ENCODE peak calls at places on chromosome 22, in four cellular contexts. K is right lobe of liver, M is A549, P is GM23248. Z is an unnamed sample.

GRCh38 chr22:24951942-24952836 is at the start of gene KIAA1671:
- DNase-seq in K (peak; percentile 97), M (peak; percentile 71), P (peak; percentile 85), Z (peak; percentile 80)

GRCh38 chr22:44455151-44455962 is 42.7 kb downstream of the RTL6 start:
- DNase-seq in K (no peak), M (no peak), P (no peak), Z (no peak)

GRCh38 chr22:16586170-16586569 is 6.4 kb downstream of the CCT8L2 start:
- DNase-seq in K (no peak), M (no peak), P (no peak), Z (no peak)

GRCh38 chr22:50691521-50691920 is 18.9 kb downstream of the SHANK3 start:
- DNase-seq in K (no peak), M (no peak), P (peak; percentile 56), Z (no peak)

GRCh38 chr22:44025171-44026065 is 1.3 kb downstream of the PARVB start:
- DNase-seq in K (no peak), M (no peak), P (peak; percentile 16), Z (no peak)

GRCh38 chr22:48319321-48320047 is 1508.2 kb downstream of the BRD1 start:
- DNase-seq in K (peak; percentile 60), M (no peak), P (no peak), Z (no peak)

GRCh38 chr22:19357270-19358105 is 66.0 kb upstream of the CLTCL1 start:
- DNase-seq in K (no peak), M (no peak), P (peak; percentile 23), Z (no peak)

GRCh38 chr22:35480143-35480542 is 60.5 kb upstream of the RASD2 start:
- DNase-seq in K (peak; percentile 31), M (no peak), P (peak; percentile 71), Z (no peak)

GRCh38 chr22:50469377-50470305 is 5.2 kb downstream of the SBF1 start:
- DNase-seq in K (no peak), M (no peak), P (peak; percentile 51), Z (peak; percentile 23)

GRCh38 chr22:38700271-38700788 is 413 bp downstream of the JOSD1 start:
- DNase-seq in K (peak; percentile 88), M (no peak), P (peak; percentile 82), Z (no peak)

GRCh38 chr22:24697671-24698082 is 76.8 kb downstream of the PIWIL3 start:
- DNase-seq in K (no peak), M (no peak), P (no peak), Z (no peak)

GRCh38 chr22:17155941-17156340 is 3.1 kb downstream of the HDHD5 start:
- DNase-seq in K (no peak), M (no peak), P (no peak), Z (no peak)

GRCh38 chr22:20392983-20393704 is 807 bp upstream of the ZNF74 start:
- DNase-seq in K (no peak), M (no peak), P (peak; percentile 9), Z (no peak)

GRCh38 chr22:25282671-25283561 is 63.5 kb downstream of the CRYBB2 start:
- DNase-seq in K (no peak), M (no peak), P (no peak), Z (no peak)

GRCh38 chr22:24969588-24970301 is 17.2 kb downstream of the KIAA1671 start:
- DNase-seq in K (peak; percentile 72), M (no peak), P (peak; percentile 82), Z (no peak)

GRCh38 chr22:44576311-44577260 is 78.6 kb upstream of the RTL6 start:
- DNase-seq in K (no peak), M (no peak), P (no peak), Z (no peak)

GRCh38 chr22:37023743-37024338 is 4.3 kb downstream of the MPST start:
- DNase-seq in K (peak; percentile 96), M (no peak), P (no peak), Z (no peak)

GRCh38 chr22:31488988-31489617 is 539 bp downstream of the EIF4ENIF1 start:
- DNase-seq in K (peak; percentile 63), M (no peak), P (peak; percentile 76), Z (peak; percentile 41)

GRCh38 chr22:19066531-19067271 is 55.5 kb downstream of the DGCR2 start:
- DNase-seq in K (no peak), M (no peak), P (peak; percentile 89), Z (no peak)

GRCh38 chr22:44292007-44292370 is 20.8 kb downstream of the SHISAL1 start:
- DNase-seq in K (no peak), M (no peak), P (no peak), Z (no peak)

GRCh38 chr22:45922256-45922655 is 54.7 kb downstream of the WNT7B start:
- DNase-seq in K (no peak), M (no peak), P (no peak), Z (no peak)

GRCh38 chr22:37519268-37520195 is at the start of gene CARD10:
- DNase-seq in K (no peak), M (peak; percentile 28), P (peak; percentile 45), Z (no peak)

GRCh38 chr22:48804811-48805301 is 1022.8 kb downstream of the BRD1 start:
- DNase-seq in K (peak; percentile 50), M (no peak), P (no peak), Z (no peak)

GRCh38 chr22:44550666-44551491 is 52.8 kb upstream of the RTL6 start:
- DNase-seq in K (peak; percentile 67), M (no peak), P (peak; percentile 97), Z (no peak)

GRCh38 chr22:44758354-44758969 is 6.1 kb downstream of the ARHGAP8 start:
- DNase-seq in K (no peak), M (no peak), P (peak; percentile 54), Z (no peak)

GRCh38 chr22:33272866-33273265 is 214.7 kb upstream of the SYN3 start:
- DNase-seq in K (no peak), M (no peak), P (no peak), Z (no peak)

GRCh38 chr22:45420539-45420938 is 7.0 kb downstream of the RIBC2 start:
- DNase-seq in K (no peak), M (no peak), P (no peak), Z (no peak)

GRCh38 chr22:19181786-19182471 is 3.4 kb upstream of the SLC25A1 start:
- DNase-seq in K (no peak), M (no peak), P (no peak), Z (no peak)

GRCh38 chr22:39148727-39149535 is 3.5 kb downstream of the CBX7 start:
- DNase-seq in K (no peak), M (no peak), P (no peak), Z (no peak)

GRCh38 chr22:49062155-49063039 is 765.3 kb downstream of the BRD1 start:
- DNase-seq in K (no peak), M (no peak), P (no peak), Z (no peak)

GRCh38 chr22:49182416-49182815 is 645.3 kb downstream of the BRD1 start:
- DNase-seq in K (no peak), M (no peak), P (no peak), Z (no peak)

GRCh38 chr22:19766235-19766505 is 5.6 kb downstream of the TBX1 start:
- DNase-seq in K (no peak), M (no peak), P (no peak), Z (no peak)

GRCh38 chr22:26835929-26836528 is 178.6 kb downstream of the MIAT start:
- DNase-seq in K (no peak), M (peak; percentile 44), P (peak; percentile 57), Z (no peak)

GRCh38 chr22:50209893-50210292 is 9.1 kb downstream of the SELENOO start:
- DNase-seq in K (peak; percentile 58), M (peak; percentile 58), P (peak; percentile 75), Z (no peak)

GRCh38 chr22:25746012-25746373 is 4.0 kb downstream of the MYO18B start:
- DNase-seq in K (no peak), M (no peak), P (peak; percentile 66), Z (no peak)

DNA sequence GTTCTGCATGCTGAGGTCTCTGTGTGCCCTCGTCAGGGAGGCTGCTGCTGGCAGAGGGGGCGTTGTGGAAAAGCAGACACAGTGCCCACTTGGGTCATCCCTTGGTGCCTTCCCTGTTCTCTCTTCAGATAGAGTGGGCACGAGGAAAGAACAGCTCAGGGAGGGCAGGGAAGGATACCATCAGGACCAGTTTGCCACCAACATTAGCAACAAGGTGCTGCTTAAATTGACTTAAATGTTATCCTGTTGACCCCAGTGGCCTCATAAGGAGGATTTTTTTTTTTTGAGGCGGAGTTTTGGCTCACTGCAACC is 91.2 kb downstream of the BCR start:
- DNase-seq in K (no peak), M (no peak), P (no peak), Z (no peak)
- H3K27ac ChIP-seq in K (no peak overlapping the region), M (no peak overlapping the region), P (no peak overlapping the region), Z (no peak overlapping the region)

DNA sequence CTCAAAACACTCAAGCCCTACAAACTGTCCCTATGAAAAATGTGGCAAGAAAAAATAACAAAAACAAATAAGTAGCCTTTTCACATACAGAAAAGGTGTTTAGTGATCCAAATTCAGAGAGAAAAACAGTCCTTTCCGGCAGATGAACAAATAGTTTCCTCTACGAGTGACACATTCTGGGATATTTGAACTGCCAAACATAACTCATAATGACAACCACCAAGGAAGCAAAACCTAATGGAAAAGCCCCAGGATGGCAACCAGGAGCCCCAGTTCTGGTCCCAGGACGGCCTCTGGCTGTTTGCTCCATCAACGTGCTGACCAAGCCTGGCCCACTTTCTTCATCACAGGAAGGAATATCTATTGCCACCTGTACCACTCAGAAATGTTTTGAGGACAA is 6.0 kb downstream of the PACSIN2 start:
- DNase-seq in K (peak; percentile 16), M (no peak), P (peak; percentile 35), Z (no peak)
- H3K27ac ChIP-seq in K (no peak overlapping the region), M (peak overlapping the region; percentile 70), P (peak overlapping the region; percentile 66), Z (no peak overlapping the region)

DNA sequence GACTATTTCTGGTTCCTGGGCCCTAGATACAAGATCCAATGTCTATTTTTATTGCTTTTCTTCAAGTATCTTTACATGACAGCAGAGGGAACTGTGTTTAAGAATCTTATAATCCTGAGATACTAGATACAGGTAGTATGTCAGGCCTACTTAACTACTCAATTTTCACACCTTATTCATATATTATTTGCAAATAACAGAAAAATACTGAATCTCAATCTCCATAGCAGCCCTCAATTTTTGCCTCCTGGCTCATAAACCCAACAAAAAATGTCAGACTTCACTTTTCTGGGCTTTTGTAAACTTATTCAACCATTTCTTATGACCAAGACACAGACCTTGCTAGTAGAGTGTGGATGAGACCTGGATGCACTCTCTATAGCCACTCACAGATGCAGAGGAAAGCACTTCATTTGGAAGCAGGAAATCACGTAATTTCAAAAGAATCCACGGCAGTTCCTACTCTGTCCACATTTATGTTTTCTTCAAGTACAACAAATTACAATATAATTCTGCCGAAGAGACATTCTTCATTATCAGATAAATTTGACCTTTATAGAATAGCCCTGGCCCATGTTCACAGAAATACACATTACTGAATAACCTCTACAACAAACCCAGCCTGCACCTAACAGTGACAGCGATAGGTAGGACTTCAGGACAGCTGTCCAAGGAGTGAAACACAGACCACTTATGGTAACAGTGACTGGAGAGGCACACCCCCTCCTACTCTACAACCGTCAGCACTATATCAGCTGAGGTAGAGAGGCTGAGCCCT is 62.0 kb upstream of the YPEL1 start:
- DNase-seq in K (no peak), M (no peak), P (no peak), Z (no peak)
- H3K27ac ChIP-seq in K (no peak overlapping the region), M (no peak overlapping the region), P (no peak overlapping the region), Z (peak overlapping the region; percentile 45)

GRCh38 chr22:28921585-28921879 is 38.2 kb downstream of the ZNRF3 start:
- DNase-seq in K (no peak), M (no peak), P (no peak), Z (no peak)

GRCh38 chr22:28920757-28921584 is 37.6 kb downstream of the ZNRF3 start:
- DNase-seq in K (no peak), M (no peak), P (no peak), Z (no peak)

GRCh38 chr22:28915969-28916368 is 32.6 kb downstream of the ZNRF3 start:
- DNase-seq in K (no peak), M (no peak), P (no peak), Z (no peak)

GRCh38 chr22:28922540-28923244 is 39.3 kb downstream of the ZNRF3 start:
- DNase-seq in K (no peak), M (no peak), P (no peak), Z (no peak)

GRCh38 chr22:28917747-28918543 is 34.6 kb downstream of the ZNRF3 start:
- DNase-seq in K (no peak), M (peak; percentile 7), P (no peak), Z (no peak)
- H3K27ac ChIP-seq in K (peak overlapping the region; percentile 15), M (peak overlapping the region; percentile 74), P (no peak overlapping the region), Z (peak overlapping the region; percentile 55)

Z was measured in substantia nigra.